ENCODE peak calls at places on chromosomes 7 and 10, in ten cellular contexts. One of them, this sample, is unnamed.

GRCh38 chr10:89574348-89574747 is 39.0 kb upstream of the SLC16A12 start:
- DNase-seq in SK-N-SH: no peak
- DNase-seq in dorsolateral prefrontal cortex: no peak
- DNase-seq in right lobe of liver: no peak
- DNase-seq in osteoblast: peak
- DNase-seq in sigmoid colon: no peak
- DNase-seq in A549: no peak
- DNase-seq in hepatocyte: no peak
- DNase-seq in tibial artery: no peak
- DNase-seq in pancreas: no peak
- DNase-seq in this sample: no peak

GRCh38 chr10:131560166-131560565 is 248.6 kb upstream of the TCERG1L start:
- DNase-seq in pancreas: no peak
- DNase-seq in sigmoid colon: no peak
- DNase-seq in osteoblast: no peak
- DNase-seq in dorsolateral prefrontal cortex: no peak
- DNase-seq in right lobe of liver: no peak
- DNase-seq in tibial artery: no peak
- DNase-seq in SK-N-SH: no peak
- DNase-seq in A549: no peak
- DNase-seq in hepatocyte: no peak
- DNase-seq in this sample: no peak

GRCh38 chr10:98664329-98665042 is 217.8 kb upstream of the HPS1 start:
- DNase-seq in SK-N-SH: peak
- DNase-seq in osteoblast: peak
- DNase-seq in hepatocyte: no peak
- DNase-seq in A549: peak
- DNase-seq in dorsolateral prefrontal cortex: no peak
- DNase-seq in sigmoid colon: no peak
- DNase-seq in pancreas: no peak
- DNase-seq in right lobe of liver: no peak
- DNase-seq in tibial artery: no peak
- DNase-seq in this sample: no peak

GRCh38 chr10:35306852-35307251 is 29.5 kb upstream of the CCNY start:
- DNase-seq in right lobe of liver: no peak
- DNase-seq in hepatocyte: peak
- DNase-seq in SK-N-SH: peak
- DNase-seq in sigmoid colon: no peak
- DNase-seq in osteoblast: peak
- DNase-seq in dorsolateral prefrontal cortex: no peak
- DNase-seq in A549: no peak
- DNase-seq in pancreas: peak
- DNase-seq in tibial artery: no peak
- DNase-seq in this sample: peak

GRCh38 chr7:621572-622285 is 102.1 kb upstream of the PDGFA start:
- DNase-seq in tibial artery: no peak
- DNase-seq in right lobe of liver: no peak
- DNase-seq in pancreas: peak
- DNase-seq in A549: no peak
- DNase-seq in SK-N-SH: no peak
- DNase-seq in hepatocyte: peak
- DNase-seq in dorsolateral prefrontal cortex: no peak
- DNase-seq in sigmoid colon: no peak
- DNase-seq in osteoblast: peak
- DNase-seq in this sample: peak

GRCh38 chr10:112898540-112899395 is 51.3 kb upstream of the TCF7L2 start:
- DNase-seq in dorsolateral prefrontal cortex: no peak
- DNase-seq in hepatocyte: peak
- DNase-seq in A549: peak
- DNase-seq in tibial artery: peak
- DNase-seq in right lobe of liver: peak
- DNase-seq in SK-N-SH: no peak
- DNase-seq in pancreas: peak
- DNase-seq in sigmoid colon: no peak
- DNase-seq in osteoblast: no peak
- DNase-seq in this sample: no peak

GRCh38 chr7:31875424-31875823 is 188.4 kb downstream of the PPP1R17 start:
- DNase-seq in pancreas: no peak
- DNase-seq in SK-N-SH: no peak
- DNase-seq in sigmoid colon: no peak
- DNase-seq in right lobe of liver: no peak
- DNase-seq in dorsolateral prefrontal cortex: no peak
- DNase-seq in osteoblast: no peak
- DNase-seq in tibial artery: peak
- DNase-seq in hepatocyte: no peak
- DNase-seq in A549: no peak
- DNase-seq in this sample: no peak

GRCh38 chr7:55021951-55022617 is 3.3 kb downstream of the EGFR start:
- DNase-seq in SK-N-SH: no peak
- DNase-seq in right lobe of liver: no peak
- DNase-seq in sigmoid colon: no peak
- DNase-seq in dorsolateral prefrontal cortex: no peak
- DNase-seq in pancreas: no peak
- DNase-seq in A549: no peak
- DNase-seq in tibial artery: no peak
- DNase-seq in osteoblast: peak
- DNase-seq in hepatocyte: no peak
- DNase-seq in this sample: no peak

DNA sequence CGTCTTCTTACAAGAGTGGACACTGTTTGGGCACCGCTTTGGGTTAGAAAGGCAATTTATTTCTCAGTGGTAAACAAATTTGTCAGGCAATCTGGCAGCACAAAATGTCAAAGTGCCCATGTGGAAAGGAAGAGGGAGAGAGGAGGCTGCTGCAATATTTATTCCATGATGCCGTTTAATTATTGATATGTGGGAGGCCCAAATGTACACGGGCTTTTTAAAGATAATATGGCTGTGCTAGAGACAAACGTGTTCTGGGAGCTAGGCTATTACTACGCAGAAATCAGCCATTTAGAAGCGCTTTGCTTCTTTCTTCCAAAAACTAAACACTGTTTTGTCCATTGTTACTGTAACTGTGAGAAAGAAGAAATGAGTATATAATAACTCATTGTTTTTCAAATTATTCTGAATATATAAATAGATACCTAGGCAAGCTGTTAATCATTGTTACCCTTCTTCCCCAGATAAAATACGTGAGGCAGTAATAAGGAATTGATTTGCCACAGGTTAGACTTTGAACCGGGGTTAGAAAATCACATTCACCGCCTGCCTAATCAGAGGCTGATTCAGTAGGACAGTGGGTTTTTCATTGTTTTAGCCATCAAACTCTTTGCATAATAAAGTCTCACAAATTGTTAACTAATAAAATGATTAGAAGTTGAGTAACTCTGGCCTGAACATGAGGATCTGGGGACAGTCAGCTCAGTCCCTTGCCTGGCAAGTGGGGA is 116.6 kb upstream of the FRMD4A start:
- DNase-seq in tibial artery: no peak
- DNase-seq in osteoblast: no peak
- DNase-seq in sigmoid colon: no peak
- DNase-seq in pancreas: no peak
- DNase-seq in right lobe of liver: no peak
- DNase-seq in dorsolateral prefrontal cortex: no peak
- DNase-seq in hepatocyte: no peak
- DNase-seq in SK-N-SH: no peak
- DNase-seq in A549: no peak
- DNase-seq in this sample: no peak
- TF ChIP-seq CTCF in tibial artery: no peak
- TF ChIP-seq CTCF in osteoblast: no peak
- TF ChIP-seq CTCF in sigmoid colon: no peak
- TF ChIP-seq CTCF in pancreas: no peak
- TF ChIP-seq CTCF in right lobe of liver: no peak
- TF ChIP-seq CTCF in dorsolateral prefrontal cortex: no peak
- TF ChIP-seq CTCF in hepatocyte: no peak
- TF ChIP-seq CTCF in SK-N-SH: no peak
- TF ChIP-seq CTCF in A549: no peak
- TF ChIP-seq CTCF in this sample: no peak

DNA sequence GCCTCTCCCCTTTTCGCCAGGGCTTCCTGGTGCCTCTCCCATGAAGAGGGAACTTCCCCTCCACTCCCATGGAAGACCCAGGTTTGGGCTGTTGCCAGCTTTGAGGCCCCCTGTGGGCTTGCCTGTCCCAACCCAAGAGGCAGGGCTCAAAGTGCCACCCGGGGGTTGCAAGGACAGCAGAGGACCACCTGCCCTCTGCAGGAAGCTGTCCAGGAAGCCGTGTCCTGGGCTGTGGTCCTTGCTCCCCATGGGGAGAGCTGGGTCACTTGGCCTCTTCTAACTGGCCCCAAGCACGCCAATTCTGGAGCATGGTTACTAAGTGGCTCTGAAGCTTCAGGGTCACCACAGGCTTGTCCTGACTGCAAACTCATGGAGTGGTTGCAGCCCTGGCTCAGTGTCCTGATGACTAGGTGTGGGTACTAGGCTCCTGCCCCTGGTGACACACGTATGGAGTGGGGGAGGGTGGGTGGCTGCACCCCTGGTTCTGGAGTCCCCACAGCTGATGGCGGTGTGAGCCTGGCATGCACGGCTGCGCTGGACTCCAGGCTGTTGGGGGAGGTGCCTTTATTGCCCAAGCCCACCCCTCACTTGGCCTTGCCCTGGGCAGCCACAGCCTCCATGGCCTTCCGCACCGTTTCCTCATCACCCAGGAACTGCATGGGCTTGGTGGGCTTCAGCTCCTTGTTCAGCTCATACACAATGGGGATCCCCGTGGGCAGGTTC is 3.0 kb downstream of the PGAM2 start:
- DNase-seq in right lobe of liver: peak
- DNase-seq in SK-N-SH: no peak
- DNase-seq in tibial artery: peak
- DNase-seq in osteoblast: peak
- DNase-seq in hepatocyte: no peak
- DNase-seq in A549: no peak
- DNase-seq in dorsolateral prefrontal cortex: peak
- DNase-seq in sigmoid colon: peak
- DNase-seq in pancreas: no peak
- DNase-seq in this sample: no peak
- H3K27ac ChIP-seq in right lobe of liver: no peak
- H3K27ac ChIP-seq in SK-N-SH: no peak
- H3K27ac ChIP-seq in tibial artery: peak
- H3K27ac ChIP-seq in osteoblast: no peak
- H3K27ac ChIP-seq in hepatocyte: no peak
- H3K27ac ChIP-seq in A549: no peak
- H3K27ac ChIP-seq in dorsolateral prefrontal cortex: no peak
- H3K27ac ChIP-seq in sigmoid colon: no peak
- H3K27ac ChIP-seq in pancreas: no peak
- H3K27ac ChIP-seq in this sample: no peak

DNA sequence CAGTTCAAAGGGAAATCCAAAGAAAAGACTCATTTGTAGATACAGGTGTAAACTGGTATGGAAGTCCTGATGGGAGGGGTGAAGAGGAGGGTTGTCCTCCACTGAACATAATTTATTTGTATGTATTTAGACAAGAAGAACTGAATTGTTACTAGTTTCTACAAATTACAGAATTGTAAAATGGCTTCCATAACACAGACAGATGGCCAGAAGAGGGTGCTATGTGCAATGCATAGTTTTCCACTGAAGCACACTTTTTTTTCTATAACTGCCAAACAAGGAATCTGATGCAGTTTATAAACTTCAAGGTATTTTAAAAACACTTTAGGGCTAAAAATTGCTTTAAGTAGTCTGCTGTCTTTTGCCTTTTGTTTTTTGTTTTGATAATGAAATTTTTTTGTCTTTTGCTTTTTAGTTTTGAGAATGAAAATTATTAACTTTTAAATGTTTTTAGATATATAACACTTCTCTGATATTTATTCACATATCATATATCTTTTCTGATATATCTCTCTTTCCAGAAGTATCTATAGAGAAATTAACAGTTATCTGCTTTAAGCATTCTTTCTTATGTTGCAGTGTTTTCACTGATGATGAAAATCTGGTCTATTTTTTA is 58.5 kb downstream of the PHYHIPL start:
- DNase-seq in hepatocyte: peak
- DNase-seq in pancreas: no peak
- DNase-seq in tibial artery: no peak
- DNase-seq in sigmoid colon: no peak
- DNase-seq in right lobe of liver: no peak
- DNase-seq in SK-N-SH: no peak
- DNase-seq in dorsolateral prefrontal cortex: no peak
- DNase-seq in osteoblast: no peak
- DNase-seq in A549: no peak
- DNase-seq in this sample: peak
- TF ChIP-seq CTCF in hepatocyte: peak
- TF ChIP-seq CTCF in pancreas: peak
- TF ChIP-seq CTCF in tibial artery: peak
- TF ChIP-seq CTCF in sigmoid colon: no peak
- TF ChIP-seq CTCF in right lobe of liver: peak
- TF ChIP-seq CTCF in SK-N-SH: peak
- TF ChIP-seq CTCF in dorsolateral prefrontal cortex: peak
- TF ChIP-seq CTCF in osteoblast: peak
- TF ChIP-seq CTCF in A549: peak
- TF ChIP-seq CTCF in this sample: no peak

GRCh38 chr10:90849956-90850749 is 7.7 kb downstream of the HTR7 start:
- DNase-seq in A549: no peak
- DNase-seq in tibial artery: no peak
- DNase-seq in pancreas: no peak
- DNase-seq in sigmoid colon: no peak
- DNase-seq in right lobe of liver: no peak
- DNase-seq in dorsolateral prefrontal cortex: no peak
- DNase-seq in hepatocyte: no peak
- DNase-seq in osteoblast: no peak
- DNase-seq in SK-N-SH: no peak
- DNase-seq in this sample: no peak

GRCh38 chr10:90846746-90847145 is 11.1 kb downstream of the HTR7 start:
- DNase-seq in pancreas: no peak
- DNase-seq in dorsolateral prefrontal cortex: no peak
- DNase-seq in osteoblast: peak
- DNase-seq in sigmoid colon: no peak
- DNase-seq in hepatocyte: no peak
- DNase-seq in A549: no peak
- DNase-seq in right lobe of liver: no peak
- DNase-seq in SK-N-SH: no peak
- DNase-seq in tibial artery: no peak
- DNase-seq in this sample: no peak

GRCh38 chr10:90842710-90843109 is 15.1 kb downstream of the HTR7 start:
- DNase-seq in hepatocyte: no peak
- DNase-seq in SK-N-SH: no peak
- DNase-seq in right lobe of liver: no peak
- DNase-seq in pancreas: no peak
- DNase-seq in tibial artery: no peak
- DNase-seq in sigmoid colon: no peak
- DNase-seq in osteoblast: no peak
- DNase-seq in A549: no peak
- DNase-seq in dorsolateral prefrontal cortex: no peak
- DNase-seq in this sample: no peak

GRCh38 chr10:90845726-90846125 is 12.1 kb downstream of the HTR7 start:
- DNase-seq in right lobe of liver: no peak
- DNase-seq in pancreas: no peak
- DNase-seq in dorsolateral prefrontal cortex: no peak
- DNase-seq in SK-N-SH: no peak
- DNase-seq in sigmoid colon: no peak
- DNase-seq in osteoblast: no peak
- DNase-seq in A549: no peak
- DNase-seq in hepatocyte: no peak
- DNase-seq in tibial artery: no peak
- DNase-seq in this sample: no peak

DNA sequence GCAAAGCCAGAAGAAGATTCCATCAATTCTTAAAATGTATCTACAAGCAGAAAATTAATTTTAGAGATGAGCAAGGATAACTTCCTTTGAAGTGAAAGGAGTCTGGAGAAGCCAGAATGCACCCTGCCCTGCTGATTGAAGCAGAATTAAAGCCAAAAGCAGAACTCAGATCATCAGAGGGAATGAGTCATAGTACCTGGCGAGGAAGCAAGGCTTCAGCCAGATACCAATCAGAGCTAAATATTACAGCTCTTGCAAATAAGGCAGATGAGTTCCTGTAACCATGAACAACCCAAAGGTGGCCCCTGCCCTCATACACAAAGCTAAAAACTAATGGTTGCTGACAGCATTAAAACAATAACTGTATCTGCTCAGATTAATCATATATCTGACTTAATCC is 10.4 kb downstream of the HTR7 start:
- DNase-seq in pancreas: no peak
- DNase-seq in dorsolateral prefrontal cortex: no peak
- DNase-seq in right lobe of liver: no peak
- DNase-seq in osteoblast: peak
- DNase-seq in SK-N-SH: no peak
- DNase-seq in hepatocyte: no peak
- DNase-seq in tibial artery: no peak
- DNase-seq in A549: no peak
- DNase-seq in sigmoid colon: no peak
- DNase-seq in this sample: peak
- H3K27ac ChIP-seq in pancreas: no peak
- H3K27ac ChIP-seq in dorsolateral prefrontal cortex: no peak
- H3K27ac ChIP-seq in right lobe of liver: no peak
- H3K27ac ChIP-seq in osteoblast: peak
- H3K27ac ChIP-seq in SK-N-SH: no peak
- H3K27ac ChIP-seq in hepatocyte: no peak
- H3K27ac ChIP-seq in tibial artery: no peak
- H3K27ac ChIP-seq in A549: no peak
- H3K27ac ChIP-seq in sigmoid colon: no peak
- H3K27ac ChIP-seq in this sample: no peak